ENCODE peak calls at places on chromosome 18, in eight cellular contexts. G, Y, R, E, B, A, H and T are unnamed samples.

GRCh38 chr18:74652392-74652988 is 54.8 kb downstream of the ZNF407 start:
- DNase-seq in E (peak; percentile 63), Y (peak; percentile 52), A (peak; percentile 36), R (peak; percentile 64), H (peak; percentile 34), G (no peak), B (peak; percentile 28), T (peak; percentile 57)

GRCh38 chr18:7872569-7872968 is 305.5 kb downstream of the PTPRM start:
- DNase-seq in A (peak; percentile 60), R (peak; percentile 93), G (no peak), B (no peak), E (peak; percentile 11), Y (no peak), H (peak; percentile 34), T (peak; percentile 2)

GRCh38 chr18:54387631-54388030 is 29.9 kb downstream of the C18orf54 start:
- DNase-seq in B (no peak), Y (no peak), G (no peak), E (no peak), H (peak; percentile 24), A (peak; percentile 49), R (peak; percentile 40), T (no peak)

GRCh38 chr18:58793361-58793760 is 71.3 kb upstream of the ZNF532 start:
- DNase-seq in G (no peak), A (no peak), H (peak; percentile 44), B (no peak), E (peak; percentile 66), R (peak; percentile 90), Y (no peak), T (no peak)

GRCh38 chr18:44627245-44627644 is 53.4 kb upstream of the SETBP1 start:
- DNase-seq in B (no peak), G (no peak), E (no peak), R (peak; percentile 69), A (no peak), H (peak; percentile 49), Y (no peak), T (no peak)

GRCh38 chr18:65091737-65092329 is 659.0 kb upstream of the CDH7 start:
- DNase-seq in B (no peak), A (peak; percentile 47), G (no peak), Y (peak; percentile 12), E (peak; percentile 18), H (peak; percentile 41), R (peak; percentile 2), T (peak; percentile 43)

GRCh38 chr18:25349926-25350560 is 1.9 kb downstream of the ZNF521 start:
- DNase-seq in E (peak; percentile 22), A (no peak), H (no peak), B (peak; percentile 8), R (no peak), Y (no peak), G (peak; percentile 78), T (no peak)

GRCh38 chr18:76604642-76605240 is 109.7 kb upstream of the ZNF516 start:
- DNase-seq in A (no peak), G (no peak), B (no peak), Y (no peak), E (no peak), H (no peak), R (peak; percentile 35), T (no peak)

GRCh38 chr18:10705786-10706185 is 180.0 kb downstream of the NAPG start:
- DNase-seq in H (no peak), R (no peak), E (no peak), G (no peak), B (no peak), A (no peak), Y (no peak), T (no peak)

GRCh38 chr18:33583901-33584300 is 5.9 kb downstream of the ASXL3 start:
- DNase-seq in H (no peak), B (no peak), G (no peak), A (peak; percentile 38), E (no peak), Y (no peak), R (no peak), T (no peak)

GRCh38 chr18:2963048-2963447 is 49.9 kb downstream of the LPIN2 start:
- DNase-seq in Y (peak; percentile 47), H (no peak), E (no peak), G (no peak), R (no peak), B (no peak), A (no peak), T (no peak)

GRCh38 chr18:80259610-80260009 is 12.3 kb upstream of the PARD6G start:
- DNase-seq in B (no peak), H (no peak), R (no peak), Y (no peak), E (no peak), A (no peak), G (no peak), T (no peak)

GRCh38 chr18:3264362-3264761 is 2.4 kb downstream of the MYL12B start:
- DNase-seq in E (no peak), A (no peak), H (no peak), R (peak; percentile 44), Y (no peak), B (no peak), G (no peak), T (no peak)

GRCh38 chr18:45739268-45739667 is 15.3 kb downstream of the SLC14A1 start:
- DNase-seq in E (no peak), A (no peak), R (no peak), G (no peak), H (no peak), Y (no peak), B (no peak), T (no peak)

GRCh38 chr18:9683418-9684396 is 24.4 kb upstream of the RAB31 start:
- DNase-seq in R (peak; percentile 85), A (peak; percentile 56), H (peak; percentile 79), B (peak; percentile 20), Y (no peak), E (peak; percentile 79), G (no peak), T (no peak)

GRCh38 chr18:23943903-23944624 is 70.5 kb upstream of the TTC39C start:
- DNase-seq in B (no peak), Y (peak; percentile 24), H (no peak), E (peak; percentile 59), R (peak; percentile 34), G (no peak), A (no peak), T (no peak)

GRCh38 chr18:35231052-35231451 is 9.8 kb upstream of the ZNF397 start:
- DNase-seq in G (peak; percentile 91), H (peak; percentile 74), E (peak; percentile 69), A (peak; percentile 65), R (peak; percentile 70), B (peak; percentile 89), Y (peak; percentile 84), T (peak; percentile 84)

GRCh38 chr18:63994783-63995399 is 25.0 kb downstream of the SERPINB8 start:
- DNase-seq in H (peak; percentile 61), G (peak; percentile 74), A (peak; percentile 39), E (peak; percentile 45), B (peak; percentile 11), R (peak; percentile 61), Y (peak; percentile 51), T (peak; percentile 57)

GRCh38 chr18:10851824-10852225 is 297.5 kb downstream of the PIEZO2 start:
- DNase-seq in H (peak; percentile 70), E (peak; percentile 72), A (peak; percentile 36), G (no peak), R (peak; percentile 67), B (peak; percentile 37), Y (peak; percentile 81), T (peak; percentile 20)

GRCh38 chr18:59054892-59055291 is 84.8 kb upstream of the SEC11C start:
- DNase-seq in B (no peak), H (peak; percentile 75), Y (no peak), R (no peak), E (no peak), A (no peak), G (no peak), T (no peak)

GRCh38 chr18:21241224-21242131 is 554 bp upstream of the GREB1L start:
- DNase-seq in B (no peak), A (no peak), H (no peak), E (no peak), G (peak; percentile 76), Y (no peak), R (peak; percentile 21), T (peak; percentile 30)